ENCODE peak calls at places on chromosomes 13 and 19, in ten cellular contexts. V is HCT116, Q is ovary, J is esophagus muscularis mucosa, B is adrenal gland, K is lower leg skin, L is transverse colon, C is H54, S is upper lobe of left lung, M is heart left ventricle. E is an unnamed sample.

GRCh38 chr13:110306340-110306959 is 507 bp downstream of the COL4A1 start:
- DNase-seq in V (no peak), Q (peak; percentile 58), J (no peak), B (no peak), K (peak; percentile 85), L (no peak), C (no peak), S (peak; percentile 84), M (no peak), E (no peak)

GRCh38 chr13:43422061-43422460 is 364.7 kb downstream of the ENOX1 start:
- DNase-seq in V (no peak), Q (no peak), J (no peak), B (no peak), K (no peak), L (no peak), C (no peak), S (no peak), M (no peak), E (no peak)

GRCh38 chr13:62997038-62997619 is 1581.5 kb upstream of the PCDH20 start:
- DNase-seq in V (no peak), Q (no peak), J (no peak), B (no peak), K (no peak), L (no peak), C (no peak), S (no peak), M (no peak), E (no peak)

GRCh38 chr13:30889196-30889690 is 16.8 kb upstream of the MEDAG start:
- DNase-seq in V (no peak), Q (no peak), J (no peak), B (no peak), K (no peak), L (no peak), C (no peak), S (no peak), M (no peak), E (no peak)

GRCh38 chr19:21593934-21594844 is 88.8 kb downstream of the ZNF429 start:
- DNase-seq in V (no peak), Q (peak; percentile 82), J (no peak), B (peak; percentile 69), K (no peak), L (no peak), C (no peak), S (no peak), M (no peak), E (no peak)

GRCh38 chr19:18771328-18772242 is 19.5 kb downstream of the COMP start:
- DNase-seq in V (no peak), Q (no peak), J (no peak), B (no peak), K (no peak), L (no peak), C (no peak), S (peak; percentile 72), M (no peak), E (no peak)

GRCh38 chr13:34412817-34413365 is 529.2 kb upstream of the NBEA start:
- DNase-seq in V (no peak), Q (no peak), J (no peak), B (no peak), K (no peak), L (no peak), C (no peak), S (no peak), M (no peak), E (no peak)

GRCh38 chr13:100349594-100349993 is 239.0 kb downstream of the GGACT start:
- DNase-seq in V (no peak), Q (no peak), J (no peak), B (no peak), K (no peak), L (no peak), C (no peak), S (no peak), M (no peak), E (no peak)

GRCh38 chr13:80256352-80256932 is 84.5 kb downstream of the SPRY2 start:
- DNase-seq in V (no peak), Q (no peak), J (no peak), B (no peak), K (no peak), L (no peak), C (no peak), S (no peak), M (no peak), E (no peak)

GRCh38 chr19:32460476-32460875 is 54.9 kb downstream of the DPY19L3 start:
- DNase-seq in V (no peak), Q (no peak), J (no peak), B (no peak), K (no peak), L (no peak), C (no peak), S (no peak), M (no peak), E (no peak)

GRCh38 chr19:17513801-17514200 is 2.4 kb downstream of the PGLS start:
- DNase-seq in V (no peak), Q (no peak), J (no peak), B (no peak), K (no peak), L (no peak), C (no peak), S (no peak), M (no peak), E (no peak)

GRCh38 chr13:27128825-27129627 is 42.6 kb downstream of the USP12 start:
- DNase-seq in V (no peak), Q (no peak), J (no peak), B (no peak), K (no peak), L (no peak), C (no peak), S (no peak), M (no peak), E (no peak)

GRCh38 chr19:41323430-41324125 is 13.6 kb downstream of the CCDC97 start:
- DNase-seq in V (no peak), Q (peak; percentile 90), J (no peak), B (peak; percentile 64), K (peak; percentile 95), L (peak; percentile 51), C (peak; percentile 95), S (peak; percentile 87), M (peak; percentile 68), E (no peak)

GRCh38 chr19:47231215-47232054 is 436 bp upstream of the BBC3 start:
- DNase-seq in V (no peak), Q (peak; percentile 92), J (peak; percentile 93), B (peak; percentile 94), K (peak; percentile 97), L (peak; percentile 94), C (no peak), S (peak; percentile 99), M (peak; percentile 92), E (peak; percentile 90)
- TF ChIP-seq POLR2A in V (no peak), Q (no peak), J (no peak), B (peak; percentile 17), K (no peak), L (peak; percentile 86), C (no peak), S (peak; percentile 15), M (no peak), E (peak; percentile 68)

GRCh38 chr19:55113570-55114039 is 3.8 kb downstream of the PPP1R12C start:
- DNase-seq in V (no peak), Q (peak; percentile 97), J (peak; percentile 98), B (peak; percentile 66), K (peak; percentile 97), L (peak; percentile 81), C (peak; percentile 88), S (peak; percentile 75), M (peak; percentile 97), E (peak; percentile 84)
- TF ChIP-seq POLR2A in V (no peak), Q (peak; percentile 60), J (no peak), B (no peak), K (no peak), L (peak; percentile 22), C (no peak), S (no peak), M (peak; percentile 22), E (no peak)

GRCh38 chr19:52397310-52398090 is at the start of gene ZNF528:
- DNase-seq in V (no peak), Q (peak; percentile 96), J (peak; percentile 99), B (peak; percentile 95), K (peak; percentile 99), L (peak; percentile 96), C (peak; percentile 95), S (peak; percentile 96), M (peak; percentile 98), E (peak; percentile 98)
- TF ChIP-seq POLR2A in V (no peak), Q (peak; percentile 54), J (no peak), B (peak; percentile 29), K (no peak), L (peak; percentile 70), C (peak; percentile 53), S (peak; percentile 58), M (peak; percentile 13), E (peak; percentile 45)

GRCh38 chr19:46913852-46914430 is 53.1 kb downstream of the ARHGAP35 start:
- DNase-seq in V (no peak), Q (no peak), J (no peak), B (no peak), K (no peak), L (no peak), C (no peak), S (no peak), M (no peak), E (no peak)

GRCh38 chr19:46916971-46917370 is 56.2 kb downstream of the ARHGAP35 start:
- DNase-seq in V (no peak), Q (no peak), J (no peak), B (no peak), K (no peak), L (no peak), C (no peak), S (no peak), M (no peak), E (no peak)

GRCh38 chr19:46911456-46911855 is 50.7 kb downstream of the ARHGAP35 start:
- DNase-seq in V (no peak), Q (no peak), J (no peak), B (no peak), K (no peak), L (no peak), C (no peak), S (no peak), M (no peak), E (no peak)

GRCh38 chr19:46915386-46915785 is 54.6 kb downstream of the ARHGAP35 start:
- DNase-seq in V (no peak), Q (no peak), J (no peak), B (no peak), K (no peak), L (no peak), C (no peak), S (no peak), M (no peak), E (no peak)

GRCh38 chr19:46913198-46913851 is 52.5 kb downstream of the ARHGAP35 start:
- DNase-seq in V (no peak), Q (no peak), J (no peak), B (no peak), K (no peak), L (no peak), C (no peak), S (no peak), M (no peak), E (no peak)
- TF ChIP-seq POLR2A in V (no peak), Q (no peak), J (no peak), B (no peak), K (no peak), L (no peak), C (no peak), S (no peak), M (no peak), E (no peak)

DNA sequence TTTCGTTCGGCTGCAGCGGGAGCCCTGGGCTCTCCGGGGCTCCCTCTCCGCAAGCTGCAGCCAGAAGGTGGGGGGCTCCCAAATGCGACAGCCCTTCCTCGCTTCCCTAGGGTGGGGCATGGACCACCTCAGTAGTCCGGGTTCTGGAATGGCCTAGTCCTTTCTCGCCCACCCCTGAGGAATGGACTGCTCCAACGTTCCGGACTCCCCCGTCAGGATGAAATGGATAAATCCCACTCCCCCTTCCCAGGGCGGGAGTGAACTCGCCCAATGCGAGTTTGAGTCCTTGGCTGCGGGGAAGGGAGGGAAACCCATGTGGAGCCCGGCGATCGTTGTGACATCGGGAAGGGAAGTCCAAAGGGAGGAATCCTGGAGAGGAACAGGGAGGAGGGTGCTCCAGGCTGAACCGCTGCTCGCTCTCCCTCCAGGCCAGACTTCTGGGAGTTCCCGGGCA is 5.5 kb downstream of the HRC start:
- DNase-seq in V (peak; percentile 85), Q (peak; percentile 75), J (no peak), B (peak; percentile 75), K (peak; percentile 94), L (peak; percentile 60), C (no peak), S (no peak), M (peak; percentile 81), E (peak; percentile 67)
- TF ChIP-seq POLR2A in V (peak; percentile 66), Q (no peak), J (no peak), B (no peak), K (no peak), L (no peak), C (no peak), S (no peak), M (no peak), E (no peak)

E was measured in Peyer's patch.